ENCODE peak calls at places on chromosomes 4 and X, in five cellular contexts. V, S, R, E and B are unnamed samples.

GRCh38 chr4:169282429-169283113 is 11.8 kb upstream of the SH3RF1 start:
- DNase-seq in V (no peak), S (no peak), R (no peak), E (no peak), B (no peak)

GRCh38 chr4:189021831-189022230 is 882.6 kb downstream of the TRIML1 start:
- DNase-seq in V (no peak), S (no peak), R (no peak), E (no peak), B (no peak)

GRCh38 chr4:41747230-41748055 is 1.1 kb downstream of the PHOX2B start:
- DNase-seq in V (no peak), S (no peak), R (no peak), E (no peak), B (no peak)

GRCh38 chr4:172095161-172095560 is 282.0 kb downstream of the GALNTL6 start:
- DNase-seq in V (no peak), S (peak; percentile 1), R (no peak), E (no peak), B (no peak)

GRCh38 chr4:6332042-6332668 is 62.5 kb downstream of the WFS1 start:
- DNase-seq in V (no peak), S (no peak), R (peak; percentile 25), E (no peak), B (no peak)

GRCh38 chrX:11970935-11971334 is 167.3 kb upstream of the FRMPD4 start:
- DNase-seq in V (no peak), S (peak; percentile 12), R (no peak), E (no peak), B (no peak)

GRCh38 chr4:41069838-41070237 is 144.5 kb downstream of the APBB2 start:
- DNase-seq in V (no peak), S (no peak), R (no peak), E (no peak), B (no peak)

GRCh38 chrX:68944211-68944610 is 115.4 kb downstream of the EFNB1 start:
- DNase-seq in V (no peak), S (no peak), R (no peak), E (peak; percentile 72), B (peak; percentile 40)

DNA sequence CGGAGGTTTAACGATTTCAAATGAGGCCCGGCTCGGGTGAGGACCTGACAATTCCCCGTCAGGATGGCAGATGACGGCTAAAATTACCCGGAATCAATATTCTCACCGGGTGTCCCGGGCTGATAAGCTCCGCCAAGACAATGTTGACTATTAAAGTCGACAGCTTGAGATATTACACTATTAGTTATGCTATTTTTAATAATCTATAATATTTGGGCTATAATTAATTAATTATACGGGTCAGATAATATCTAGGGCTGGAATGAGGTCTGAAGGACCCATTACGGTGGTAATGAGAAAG is 9.4 kb upstream of the NKX1-1 start:
- DNase-seq in V (no peak), S (no peak), R (no peak), E (peak; percentile 44), B (no peak)
- TF ChIP-seq CTCF in V (no peak), S (no peak), R (no peak), E (no peak), B (no peak)

DNA sequence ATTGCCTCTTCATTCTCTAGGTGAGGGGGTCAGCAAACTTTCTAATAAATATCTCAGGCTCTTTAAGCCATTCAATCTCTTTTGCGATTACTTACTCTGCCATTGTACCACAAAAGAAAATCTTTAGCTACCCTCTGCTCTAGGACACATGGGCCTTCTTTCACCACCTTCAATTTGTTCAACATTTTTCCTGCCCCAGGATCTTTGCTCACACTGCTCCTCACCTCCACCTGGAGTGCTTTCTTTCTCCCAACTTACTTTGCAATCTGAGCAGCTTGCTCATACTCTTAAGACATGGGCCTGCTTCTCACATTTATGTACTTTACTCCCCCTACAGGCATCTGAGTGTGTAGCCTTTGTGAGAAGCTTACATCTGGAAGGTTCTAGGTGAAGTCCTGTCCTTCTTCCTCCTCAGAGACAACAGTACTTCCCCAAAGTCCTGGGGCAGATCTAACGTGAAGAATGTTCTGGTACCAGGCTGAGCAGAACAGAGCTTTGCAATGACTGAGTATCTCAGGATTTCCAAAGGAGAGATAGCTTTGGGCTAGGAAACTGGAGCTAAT is 55.0 kb upstream of the PRDM5 start:
- DNase-seq in V (peak; percentile 52), S (peak; percentile 42), R (peak; percentile 9), E (no peak), B (no peak)
- TF ChIP-seq CTCF in V (peak; percentile 75), S (peak; percentile 53), R (peak; percentile 24), E (peak; percentile 65), B (peak; percentile 66)

GRCh38 chr4:36043901-36044300 is 200.4 kb downstream of the ARAP2 start:
- DNase-seq in V (no peak), S (peak; percentile 63), R (no peak), E (no peak), B (no peak)
- TF ChIP-seq CTCF in V (no peak), S (no peak), R (no peak), E (no peak), B (no peak)

GRCh38 chr4:151860561-151861093 is 99.8 kb upstream of the GATB start:
- DNase-seq in V (no peak), S (no peak), R (no peak), E (no peak), B (no peak)
- TF ChIP-seq CTCF in V (no peak), S (no peak), R (no peak), E (no peak), B (no peak)

DNA sequence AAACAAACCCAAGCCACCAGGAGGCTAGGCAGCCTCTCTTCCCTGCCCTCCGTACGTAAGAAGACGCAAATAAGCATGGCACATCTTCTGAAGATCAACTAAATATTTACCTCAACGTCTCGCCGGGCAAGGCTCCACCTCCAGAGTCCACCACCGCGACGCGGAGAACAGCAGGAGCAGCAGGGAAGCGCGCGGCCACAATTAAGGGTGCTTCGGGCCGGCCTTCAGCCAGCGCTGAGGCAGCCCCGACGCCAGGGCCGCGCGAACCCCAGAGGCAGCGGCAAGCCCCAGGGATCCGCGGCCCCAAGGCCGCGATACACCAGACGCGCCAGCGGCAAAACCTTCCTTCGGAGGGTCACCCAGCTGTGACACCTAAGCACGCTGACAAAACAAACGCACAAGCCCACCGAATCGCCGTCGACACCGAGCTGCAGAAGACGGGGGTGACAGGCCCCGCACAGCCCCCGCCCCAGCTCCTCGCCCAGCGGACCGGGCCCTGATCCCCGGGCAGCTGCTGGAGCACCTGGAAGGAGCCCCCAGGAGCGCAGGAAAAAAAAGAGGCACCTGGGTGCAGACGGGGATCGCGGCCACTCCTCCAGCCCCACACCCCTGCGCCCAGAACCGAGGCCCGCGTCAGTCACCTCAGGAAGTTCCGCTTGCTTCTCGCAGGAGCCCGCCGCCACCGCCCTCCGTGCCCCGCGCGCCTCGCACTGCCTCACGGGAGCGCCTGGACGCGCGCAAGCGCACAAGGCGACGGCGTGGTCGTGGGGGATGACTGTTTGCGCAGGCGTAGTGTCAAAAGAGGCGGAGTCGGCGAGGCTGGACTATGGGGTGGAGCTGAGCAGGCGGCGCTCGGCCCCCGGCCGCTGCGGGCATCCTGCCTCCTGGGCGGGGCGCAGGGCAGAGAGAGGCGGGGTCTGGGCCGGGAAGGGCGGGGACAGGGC is at the start of the genes HAUS3 and POLN:
- DNase-seq in V (peak; percentile 81), S (peak; percentile 82), R (peak; percentile 99), E (peak; percentile 100), B (peak; percentile 100)
- TF ChIP-seq CTCF in V (no peak), S (no peak), R (peak; percentile 25), E (no peak), B (peak; percentile 33)